ENCODE peak calls at places on chromosomes 1 and 21, in four cellular contexts. One of them, this sample, is unnamed.

GRCh38 chr1:211352985-211353515 is 26.4 kb downstream of the TRAF5 start:
- DNase-seq in activated T-helper 1 cell treated with anti-CD3 and anti-CD28 coated beads, Interleukin-2, amount 50 U/mL, for 16 hours: peak; percentile 35
- DNase-seq in H54: no peak
- DNase-seq in AG09319: no peak
- DNase-seq in this sample: peak; percentile 45

GRCh38 chr1:171295821-171296220 is 18.2 kb upstream of the FMO4 start:
- DNase-seq in AG09319: no peak
- DNase-seq in H54: no peak
- DNase-seq in activated T-helper 1 cell treated with anti-CD3 and anti-CD28 coated beads, Interleukin-2, amount 50 U/mL, for 16 hours: no peak
- DNase-seq in this sample: no peak

GRCh38 chr1:77926561-77927357 is 38.3 kb downstream of the NEXN start:
- DNase-seq in H54: no peak
- DNase-seq in activated T-helper 1 cell treated with anti-CD3 and anti-CD28 coated beads, Interleukin-2, amount 50 U/mL, for 16 hours: no peak
- DNase-seq in AG09319: no peak
- DNase-seq in this sample: no peak

GRCh38 chr1:39960461-39960958 is 5.6 kb downstream of the MFSD2A start:
- DNase-seq in H54: no peak
- DNase-seq in AG09319: no peak
- DNase-seq in activated T-helper 1 cell treated with anti-CD3 and anti-CD28 coated beads, Interleukin-2, amount 50 U/mL, for 16 hours: no peak
- DNase-seq in this sample: no peak

GRCh38 chr21:45516071-45516670 is 26.1 kb downstream of the SLC19A1 start:
- DNase-seq in AG09319: no peak
- DNase-seq in activated T-helper 1 cell treated with anti-CD3 and anti-CD28 coated beads, Interleukin-2, amount 50 U/mL, for 16 hours: no peak
- DNase-seq in H54: no peak
- DNase-seq in this sample: no peak

GRCh38 chr1:183685112-183685713 is 32.1 kb upstream of the APOBEC4 start:
- DNase-seq in activated T-helper 1 cell treated with anti-CD3 and anti-CD28 coated beads, Interleukin-2, amount 50 U/mL, for 16 hours: no peak
- DNase-seq in AG09319: no peak
- DNase-seq in H54: no peak
- DNase-seq in this sample: no peak

GRCh38 chr1:243440406-243440805 is 184.6 kb downstream of the SDCCAG8 start:
- DNase-seq in H54: no peak
- DNase-seq in activated T-helper 1 cell treated with anti-CD3 and anti-CD28 coated beads, Interleukin-2, amount 50 U/mL, for 16 hours: no peak
- DNase-seq in AG09319: no peak
- DNase-seq in this sample: no peak

GRCh38 chr1:3912809-3913685 is 13.0 kb upstream of the C1orf174 start:
- DNase-seq in AG09319: no peak
- DNase-seq in H54: no peak
- DNase-seq in activated T-helper 1 cell treated with anti-CD3 and anti-CD28 coated beads, Interleukin-2, amount 50 U/mL, for 16 hours: no peak
- DNase-seq in this sample: no peak

GRCh38 chr1:245183429-245183828 is 28.6 kb downstream of the KIF26B start:
- DNase-seq in H54: no peak
- DNase-seq in activated T-helper 1 cell treated with anti-CD3 and anti-CD28 coated beads, Interleukin-2, amount 50 U/mL, for 16 hours: no peak
- DNase-seq in AG09319: no peak
- DNase-seq in this sample: no peak

GRCh38 chr1:54259546-54259945 is 59.6 kb downstream of the MRPL37 start:
- DNase-seq in activated T-helper 1 cell treated with anti-CD3 and anti-CD28 coated beads, Interleukin-2, amount 50 U/mL, for 16 hours: no peak
- DNase-seq in AG09319: no peak
- DNase-seq in H54: no peak
- DNase-seq in this sample: no peak

GRCh38 chr21:22575165-22575584 is 1577.0 kb downstream of the NCAM2 start:
- DNase-seq in H54: peak; percentile 23
- DNase-seq in activated T-helper 1 cell treated with anti-CD3 and anti-CD28 coated beads, Interleukin-2, amount 50 U/mL, for 16 hours: no peak
- DNase-seq in AG09319: no peak
- DNase-seq in this sample: no peak